ENCODE peak calls at places on chromosomes 3 and 15, in seven cellular contexts. One of them, this sample, is unnamed.

GRCh38 chr15:100914876-100915275 is 4.3 kb upstream of the LRRK1 start:
- ATAC-seq in naive thymus-derived CD8-positive, alpha-beta T cell: no peak
- ATAC-seq in left lung: peak
- ATAC-seq in upper lobe of right lung: peak
- ATAC-seq in T-cell: no peak
- ATAC-seq in Right ventricle myocardium inferior: no peak
- ATAC-seq in natural killer cell: no peak
- ATAC-seq in this sample: no peak

GRCh38 chr15:50143255-50143860 is 24.3 kb upstream of the ATP8B4 start:
- ATAC-seq in naive thymus-derived CD8-positive, alpha-beta T cell: no peak
- ATAC-seq in left lung: no peak
- ATAC-seq in upper lobe of right lung: no peak
- ATAC-seq in T-cell: no peak
- ATAC-seq in Right ventricle myocardium inferior: no peak
- ATAC-seq in natural killer cell: no peak
- ATAC-seq in this sample: no peak

GRCh38 chr3:77038468-77038927 is 1.4 kb upstream of the ROBO2 start:
- ATAC-seq in naive thymus-derived CD8-positive, alpha-beta T cell: no peak
- ATAC-seq in left lung: peak
- ATAC-seq in upper lobe of right lung: peak
- ATAC-seq in T-cell: no peak
- ATAC-seq in Right ventricle myocardium inferior: peak
- ATAC-seq in natural killer cell: no peak
- ATAC-seq in this sample: no peak

GRCh38 chr3:120448707-120449650 is 1.8 kb downstream of the FSTL1 start:
- ATAC-seq in naive thymus-derived CD8-positive, alpha-beta T cell: no peak
- ATAC-seq in left lung: peak
- ATAC-seq in upper lobe of right lung: peak
- ATAC-seq in T-cell: no peak
- ATAC-seq in Right ventricle myocardium inferior: peak
- ATAC-seq in natural killer cell: no peak
- ATAC-seq in this sample: no peak

GRCh38 chr3:151875759-151876158 is 2.3 kb downstream of the SUCNR1 start:
- ATAC-seq in naive thymus-derived CD8-positive, alpha-beta T cell: no peak
- ATAC-seq in left lung: peak
- ATAC-seq in upper lobe of right lung: peak
- ATAC-seq in T-cell: no peak
- ATAC-seq in Right ventricle myocardium inferior: no peak
- ATAC-seq in natural killer cell: peak
- ATAC-seq in this sample: no peak

GRCh38 chr15:101347454-101347853 is 52.4 kb upstream of the SNRPA1 start:
- ATAC-seq in naive thymus-derived CD8-positive, alpha-beta T cell: no peak
- ATAC-seq in left lung: no peak
- ATAC-seq in upper lobe of right lung: no peak
- ATAC-seq in T-cell: no peak
- ATAC-seq in Right ventricle myocardium inferior: peak
- ATAC-seq in natural killer cell: no peak
- ATAC-seq in this sample: no peak

GRCh38 chr3:100893108-100893507 is 100.1 kb downstream of the ABI3BP start:
- ATAC-seq in naive thymus-derived CD8-positive, alpha-beta T cell: no peak
- ATAC-seq in left lung: peak
- ATAC-seq in upper lobe of right lung: peak
- ATAC-seq in T-cell: no peak
- ATAC-seq in Right ventricle myocardium inferior: no peak
- ATAC-seq in natural killer cell: no peak
- ATAC-seq in this sample: no peak

GRCh38 chr3:134929976-134930375 is 134.9 kb downstream of the EPHB1 start:
- ATAC-seq in naive thymus-derived CD8-positive, alpha-beta T cell: no peak
- ATAC-seq in left lung: no peak
- ATAC-seq in upper lobe of right lung: no peak
- ATAC-seq in T-cell: no peak
- ATAC-seq in Right ventricle myocardium inferior: no peak
- ATAC-seq in natural killer cell: no peak
- ATAC-seq in this sample: peak

GRCh38 chr15:52164631-52165265 is 26.4 kb downstream of the GNB5 start:
- ATAC-seq in naive thymus-derived CD8-positive, alpha-beta T cell: peak
- ATAC-seq in left lung: no peak
- ATAC-seq in upper lobe of right lung: no peak
- ATAC-seq in T-cell: peak
- ATAC-seq in Right ventricle myocardium inferior: no peak
- ATAC-seq in natural killer cell: no peak
- ATAC-seq in this sample: peak

GRCh38 chr15:83983634-83984458 is 251.7 kb upstream of the GOLGA6L4 start:
- ATAC-seq in naive thymus-derived CD8-positive, alpha-beta T cell: no peak
- ATAC-seq in left lung: no peak
- ATAC-seq in upper lobe of right lung: no peak
- ATAC-seq in T-cell: no peak
- ATAC-seq in Right ventricle myocardium inferior: no peak
- ATAC-seq in natural killer cell: no peak
- ATAC-seq in this sample: no peak

GRCh38 chr3:14598143-14598569 is 53.4 kb upstream of the CCDC174 start:
- ATAC-seq in naive thymus-derived CD8-positive, alpha-beta T cell: peak
- ATAC-seq in left lung: peak
- ATAC-seq in upper lobe of right lung: no peak
- ATAC-seq in T-cell: peak
- ATAC-seq in Right ventricle myocardium inferior: no peak
- ATAC-seq in natural killer cell: no peak
- ATAC-seq in this sample: no peak

GRCh38 chr3:117035785-117036184 is 326.2 kb downstream of the TUSC7 start:
- ATAC-seq in naive thymus-derived CD8-positive, alpha-beta T cell: no peak
- ATAC-seq in left lung: peak
- ATAC-seq in upper lobe of right lung: peak
- ATAC-seq in T-cell: no peak
- ATAC-seq in Right ventricle myocardium inferior: peak
- ATAC-seq in natural killer cell: no peak
- ATAC-seq in this sample: no peak

GRCh38 chr3:65936908-65937638 is 101.6 kb downstream of the MAGI1 start:
- ATAC-seq in naive thymus-derived CD8-positive, alpha-beta T cell: no peak
- ATAC-seq in left lung: peak
- ATAC-seq in upper lobe of right lung: peak
- ATAC-seq in T-cell: no peak
- ATAC-seq in Right ventricle myocardium inferior: no peak
- ATAC-seq in natural killer cell: no peak
- ATAC-seq in this sample: no peak

GRCh38 chr15:35290301-35290721 is 205.2 kb upstream of the NANOGP8 start:
- ATAC-seq in naive thymus-derived CD8-positive, alpha-beta T cell: no peak
- ATAC-seq in left lung: no peak
- ATAC-seq in upper lobe of right lung: no peak
- ATAC-seq in T-cell: no peak
- ATAC-seq in Right ventricle myocardium inferior: no peak
- ATAC-seq in natural killer cell: no peak
- ATAC-seq in this sample: no peak

GRCh38 chr3:186327912-186328487 is 34.0 kb downstream of the DGKG start:
- ATAC-seq in naive thymus-derived CD8-positive, alpha-beta T cell: no peak
- ATAC-seq in left lung: no peak
- ATAC-seq in upper lobe of right lung: no peak
- ATAC-seq in T-cell: no peak
- ATAC-seq in Right ventricle myocardium inferior: no peak
- ATAC-seq in natural killer cell: no peak
- ATAC-seq in this sample: no peak

GRCh38 chr15:76147906-76148553 is 88.2 kb downstream of the TMEM266 start:
- ATAC-seq in naive thymus-derived CD8-positive, alpha-beta T cell: peak
- ATAC-seq in left lung: peak
- ATAC-seq in upper lobe of right lung: peak
- ATAC-seq in T-cell: peak
- ATAC-seq in Right ventricle myocardium inferior: peak
- ATAC-seq in natural killer cell: peak
- ATAC-seq in this sample: peak